ENCODE peak calls at places on chromosome X, in nine cellular contexts. One of them, this sample, is unnamed.

GRCh38 chrX:23662853-23663252 is 4.4 kb upstream of the PRDX4 start:
- DNase-seq in NCI-H460: no peak
- DNase-seq in left ventricle myocardium superior: no peak
- DNase-seq in stimulated activated naive B cell treated with anti-CD40 and anti-IgM and Interleukin-4, amounts not matched to agents 10 μg/mL and 1 μg/mL and 100 μg/mL, for 72 hours: peak; percentile 8
- DNase-seq in HEK293T: no peak
- DNase-seq in GM20000: peak; percentile 36
- DNase-seq in effector memory CD4-positive, alpha-beta T cell: no peak
- DNase-seq in amniotic stem cell: no peak
- DNase-seq in NCI-H2171: no peak
- DNase-seq in this sample: no peak

GRCh38 chrX:106718709-106719108 is 7.8 kb upstream of the RNF128 start:
- DNase-seq in GM20000: no peak
- DNase-seq in amniotic stem cell: no peak
- DNase-seq in effector memory CD4-positive, alpha-beta T cell: no peak
- DNase-seq in left ventricle myocardium superior: no peak
- DNase-seq in stimulated activated naive B cell treated with anti-CD40 and anti-IgM and Interleukin-4, amounts not matched to agents 10 μg/mL and 1 μg/mL and 100 μg/mL, for 72 hours: no peak
- DNase-seq in NCI-H2171: no peak
- DNase-seq in HEK293T: no peak
- DNase-seq in NCI-H460: no peak
- DNase-seq in this sample: no peak

GRCh38 chrX:150150081-150150779 is 211.9 kb upstream of the EOLA2 start:
- DNase-seq in NCI-H460: no peak
- DNase-seq in GM20000: no peak
- DNase-seq in HEK293T: no peak
- DNase-seq in NCI-H2171: no peak
- DNase-seq in amniotic stem cell: no peak
- DNase-seq in effector memory CD4-positive, alpha-beta T cell: no peak
- DNase-seq in left ventricle myocardium superior: peak; percentile 25
- DNase-seq in stimulated activated naive B cell treated with anti-CD40 and anti-IgM and Interleukin-4, amounts not matched to agents 10 μg/mL and 1 μg/mL and 100 μg/mL, for 72 hours: no peak
- DNase-seq in this sample: no peak

GRCh38 chrX:149858592-149858991 is 22.4 kb upstream of the MAGEA8 start:
- DNase-seq in stimulated activated naive B cell treated with anti-CD40 and anti-IgM and Interleukin-4, amounts not matched to agents 10 μg/mL and 1 μg/mL and 100 μg/mL, for 72 hours: no peak
- DNase-seq in left ventricle myocardium superior: no peak
- DNase-seq in amniotic stem cell: no peak
- DNase-seq in NCI-H460: no peak
- DNase-seq in HEK293T: no peak
- DNase-seq in NCI-H2171: no peak
- DNase-seq in effector memory CD4-positive, alpha-beta T cell: no peak
- DNase-seq in GM20000: no peak
- DNase-seq in this sample: no peak

GRCh38 chrX:82813671-82814078 is 694.4 kb upstream of the POU3F4 start:
- DNase-seq in NCI-H460: peak; percentile 68
- DNase-seq in stimulated activated naive B cell treated with anti-CD40 and anti-IgM and Interleukin-4, amounts not matched to agents 10 μg/mL and 1 μg/mL and 100 μg/mL, for 72 hours: no peak
- DNase-seq in effector memory CD4-positive, alpha-beta T cell: no peak
- DNase-seq in left ventricle myocardium superior: no peak
- DNase-seq in amniotic stem cell: no peak
- DNase-seq in HEK293T: no peak
- DNase-seq in NCI-H2171: no peak
- DNase-seq in GM20000: no peak
- DNase-seq in this sample: no peak

GRCh38 chrX:30005821-30006220 is 209.5 kb upstream of the MAGEB2 start:
- DNase-seq in stimulated activated naive B cell treated with anti-CD40 and anti-IgM and Interleukin-4, amounts not matched to agents 10 μg/mL and 1 μg/mL and 100 μg/mL, for 72 hours: no peak
- DNase-seq in left ventricle myocardium superior: no peak
- DNase-seq in GM20000: no peak
- DNase-seq in HEK293T: no peak
- DNase-seq in NCI-H460: no peak
- DNase-seq in effector memory CD4-positive, alpha-beta T cell: no peak
- DNase-seq in NCI-H2171: no peak
- DNase-seq in amniotic stem cell: no peak
- DNase-seq in this sample: no peak

GRCh38 chrX:104659037-104659744 is 93.2 kb downstream of the IL1RAPL2 start:
- DNase-seq in stimulated activated naive B cell treated with anti-CD40 and anti-IgM and Interleukin-4, amounts not matched to agents 10 μg/mL and 1 μg/mL and 100 μg/mL, for 72 hours: no peak
- DNase-seq in HEK293T: no peak
- DNase-seq in left ventricle myocardium superior: peak; percentile 29
- DNase-seq in amniotic stem cell: no peak
- DNase-seq in NCI-H460: no peak
- DNase-seq in effector memory CD4-positive, alpha-beta T cell: no peak
- DNase-seq in NCI-H2171: no peak
- DNase-seq in GM20000: no peak
- DNase-seq in this sample: no peak

GRCh38 chrX:152735860-152736511 is 2.4 kb downstream of the MAGEA12 start:
- DNase-seq in left ventricle myocardium superior: no peak
- DNase-seq in NCI-H460: no peak
- DNase-seq in GM20000: no peak
- DNase-seq in effector memory CD4-positive, alpha-beta T cell: no peak
- DNase-seq in NCI-H2171: no peak
- DNase-seq in HEK293T: no peak
- DNase-seq in stimulated activated naive B cell treated with anti-CD40 and anti-IgM and Interleukin-4, amounts not matched to agents 10 μg/mL and 1 μg/mL and 100 μg/mL, for 72 hours: no peak
- DNase-seq in amniotic stem cell: no peak
- DNase-seq in this sample: no peak

GRCh38 chrX:153989971-153990655 is 17.6 kb downstream of the TMEM187 start:
- DNase-seq in effector memory CD4-positive, alpha-beta T cell: no peak
- DNase-seq in NCI-H460: no peak
- DNase-seq in HEK293T: no peak
- DNase-seq in GM20000: no peak
- DNase-seq in NCI-H2171: no peak
- DNase-seq in stimulated activated naive B cell treated with anti-CD40 and anti-IgM and Interleukin-4, amounts not matched to agents 10 μg/mL and 1 μg/mL and 100 μg/mL, for 72 hours: no peak
- DNase-seq in left ventricle myocardium superior: no peak
- DNase-seq in amniotic stem cell: no peak
- DNase-seq in this sample: no peak

GRCh38 chrX:3712870-3713224 is 602 bp downstream of the PRKX start:
- DNase-seq in effector memory CD4-positive, alpha-beta T cell: no peak
- DNase-seq in GM20000: no peak
- DNase-seq in stimulated activated naive B cell treated with anti-CD40 and anti-IgM and Interleukin-4, amounts not matched to agents 10 μg/mL and 1 μg/mL and 100 μg/mL, for 72 hours: no peak
- DNase-seq in left ventricle myocardium superior: no peak
- DNase-seq in HEK293T: peak; percentile 17
- DNase-seq in amniotic stem cell: no peak
- DNase-seq in NCI-H2171: no peak
- DNase-seq in NCI-H460: no peak
- DNase-seq in this sample: no peak

GRCh38 chrX:134484039-134484438 is 24.1 kb downstream of the HPRT1 start:
- DNase-seq in amniotic stem cell: no peak
- DNase-seq in NCI-H2171: no peak
- DNase-seq in GM20000: no peak
- DNase-seq in NCI-H460: peak; percentile 53
- DNase-seq in stimulated activated naive B cell treated with anti-CD40 and anti-IgM and Interleukin-4, amounts not matched to agents 10 μg/mL and 1 μg/mL and 100 μg/mL, for 72 hours: no peak
- DNase-seq in HEK293T: peak; percentile 28
- DNase-seq in effector memory CD4-positive, alpha-beta T cell: no peak
- DNase-seq in left ventricle myocardium superior: no peak
- DNase-seq in this sample: no peak

GRCh38 chrX:17706676-17707075 is 30.6 kb upstream of the SCML1 start:
- DNase-seq in NCI-H2171: no peak
- DNase-seq in NCI-H460: no peak
- DNase-seq in left ventricle myocardium superior: no peak
- DNase-seq in HEK293T: no peak
- DNase-seq in stimulated activated naive B cell treated with anti-CD40 and anti-IgM and Interleukin-4, amounts not matched to agents 10 μg/mL and 1 μg/mL and 100 μg/mL, for 72 hours: no peak
- DNase-seq in amniotic stem cell: no peak
- DNase-seq in GM20000: no peak
- DNase-seq in effector memory CD4-positive, alpha-beta T cell: no peak
- DNase-seq in this sample: no peak

This sample was measured in activated T-helper 2 cell treated with anti-CD3 and anti-CD28 coated beads, Interferon-gamma antibody, Interleukin-2, Interleukin-4, amounts not matched to agents 10 μg/mL and 5 μg/mL and 100 μg/mL, durations not matched to agents 14 hours and 24 hours and 36 hours.